ENCODE peak calls at places on chromosomes 5 and 9, in four cellular contexts. Y is T follicular helper cell, N is COR-L47, G is activated T-cell treated with anti-CD3 and anti-CD28 coated beads for 1 hour. O is an unnamed sample.

GRCh38 chr5:143126121-143127019 is 277.1 kb downstream of the NR3C1 start:
- DNase-seq in Y (no peak), N (no peak), G (no peak), O (no peak)

GRCh38 chr9:120486347-120486746 is 93.6 kb downstream of the CDK5RAP2 start:
- DNase-seq in Y (no peak), N (no peak), G (no peak), O (no peak)

GRCh38 chr5:151682751-151683331 is 3.9 kb downstream of the SPARC start:
- DNase-seq in Y (no peak), N (no peak), G (no peak), O (no peak)

GRCh38 chr5:172775326-172776234 is 4.6 kb upstream of the DUSP1 start:
- DNase-seq in Y (no peak), N (no peak), G (no peak), O (no peak)

GRCh38 chr9:108776920-108777650 is 78.7 kb downstream of the ACTL7B start:
- DNase-seq in Y (no peak), N (no peak), G (no peak), O (no peak)

GRCh38 chr9:72477862-72478564 is 43.4 kb upstream of the TMC1 start:
- DNase-seq in Y (no peak), N (no peak), G (no peak), O (peak)

GRCh38 chr5:36481721-36482120 is 124.7 kb upstream of the SLC1A3 start:
- DNase-seq in Y (no peak), N (no peak), G (no peak), O (no peak)

GRCh38 chr5:115192098-115192497 is 22.4 kb upstream of the TRIM36 start:
- DNase-seq in Y (no peak), N (no peak), G (no peak), O (no peak)

GRCh38 chr5:125298711-125299379 is 552.4 kb upstream of the ZNF608 start:
- DNase-seq in Y (no peak), N (no peak), G (no peak), O (no peak)

GRCh38 chr5:2861605-2862004 is 110.1 kb upstream of the IRX2 start:
- DNase-seq in Y (no peak), N (no peak), G (no peak), O (no peak)

GRCh38 chr5:30324083-30324482 is 869.4 kb upstream of the CDH6 start:
- DNase-seq in Y (no peak), N (no peak), G (no peak), O (no peak)

GRCh38 chr9:24602687-24603352 is 57.1 kb upstream of the IZUMO3 start:
- DNase-seq in Y (no peak), N (no peak), G (no peak), O (no peak)

GRCh38 chr5:15757103-15757502 is 257.1 kb downstream of the FBXL7 start:
- DNase-seq in Y (no peak), N (no peak), G (no peak), O (no peak)

GRCh38 chr5:23012842-23013241 is 159.7 kb upstream of the CDH12 start:
- DNase-seq in Y (no peak), N (no peak), G (no peak), O (no peak)

GRCh38 chr5:74632947-74633356 is 7.6 kb downstream of the ENC1 start:
- DNase-seq in Y (no peak), N (no peak), G (no peak), O (no peak)